ENCODE peak calls at places on chromosomes 2 and 18, in seven cellular contexts. K, V, D, C, O, R and X are unnamed samples.

GRCh38 chr2:68643011-68643873 is at the start of gene PROKR1:
- DNase-seq in C (peak; percentile 22), V (peak; percentile 22), R (peak; percentile 50), D (no peak), O (peak; percentile 69), K (no peak), X (peak; percentile 26)

GRCh38 chr18:21053127-21053526 is 58.5 kb downstream of the ROCK1 start:
- DNase-seq in D (no peak), V (no peak), K (no peak), C (peak; percentile 53), R (no peak), O (no peak), X (no peak)

GRCh38 chr2:240322231-240322955 is 113.1 kb upstream of the GPC1 start:
- DNase-seq in O (no peak), R (peak; percentile 80), K (peak; percentile 62), C (no peak), V (no peak), D (peak; percentile 46), X (no peak)

GRCh38 chr2:239319261-239319661 is 81.6 kb downstream of the HDAC4 start:
- DNase-seq in K (no peak), R (peak; percentile 86), C (no peak), O (peak; percentile 23), V (peak; percentile 47), D (no peak), X (no peak)

GRCh38 chr18:63290456-63291200 is 28.9 kb downstream of the BCL2 start:
- DNase-seq in K (no peak), C (no peak), V (peak; percentile 76), D (no peak), O (peak; percentile 18), R (no peak), X (no peak)

GRCh38 chr18:53909668-53910067 is 314.8 kb downstream of the MBD2 start:
- DNase-seq in V (peak; percentile 44), C (peak; percentile 27), O (no peak), K (no peak), R (no peak), D (no peak), X (no peak)

GRCh38 chr2:119218478-119219064 is 5.1 kb upstream of the STEAP3 start:
- DNase-seq in R (peak; percentile 80), D (peak; percentile 85), O (peak; percentile 63), K (no peak), V (peak; percentile 66), C (peak; percentile 26), X (no peak)

GRCh38 chr18:63292844-63293683 is 26.5 kb downstream of the BCL2 start:
- DNase-seq in D (no peak), O (no peak), C (no peak), V (no peak), K (no peak), R (peak; percentile 70), X (peak; percentile 46)

GRCh38 chr2:109211324-109211723 is 82.3 kb downstream of the SH3RF3 start:
- DNase-seq in R (no peak), V (no peak), D (no peak), K (no peak), C (no peak), O (no peak), X (no peak)

GRCh38 chr18:79624356-79624961 is 55.1 kb upstream of the CTDP1 start:
- DNase-seq in K (peak; percentile 25), R (peak; percentile 15), C (no peak), V (no peak), D (no peak), O (no peak), X (no peak)

GRCh38 chr2:19775315-19775714 is 126.5 kb downstream of the TTC32 start:
- DNase-seq in O (no peak), C (no peak), K (no peak), R (no peak), V (no peak), D (no peak), X (no peak)

GRCh38 chr2:239768907-239769573 is 256.1 kb downstream of the NDUFA10 start:
- DNase-seq in O (no peak), K (peak; percentile 16), C (no peak), R (no peak), V (no peak), D (no peak), X (no peak)

GRCh38 chr18:23268641-23269040 is 133.4 kb downstream of the CABLES1 start:
- DNase-seq in D (no peak), R (no peak), C (no peak), K (no peak), V (no peak), O (no peak), X (no peak)

GRCh38 chr2:99863236-99863913 is 279.0 kb downstream of the AFF3 start:
- DNase-seq in D (no peak), K (no peak), O (no peak), R (no peak), C (no peak), V (no peak), X (no peak)

GRCh38 chr18:21242141-21243040 is at the start of gene GREB1L:
- DNase-seq in O (peak; percentile 87), V (peak; percentile 75), R (peak; percentile 79), K (peak; percentile 73), D (peak; percentile 20), C (peak; percentile 55), X (no peak)

GRCh38 chr18:46754661-46755292 is 2.1 kb downstream of the ST8SIA5 start:
- DNase-seq in R (no peak), O (peak; percentile 42), C (no peak), D (peak; percentile 86), K (no peak), V (peak; percentile 17), X (no peak)
- TF ChIP-seq CTCF in R (peak; percentile 38), O (no peak), C (no peak), D (no peak), K (no peak), V (no peak), X (no peak)

GRCh38 chr2:158894078-158894477 is 74.4 kb upstream of the TANC1 start:
- DNase-seq in O (no peak), V (no peak), K (no peak), C (no peak), R (no peak), D (no peak), X (no peak)

GRCh38 chr2:158890296-158890905 is 78.0 kb upstream of the TANC1 start:
- DNase-seq in D (no peak), R (no peak), O (no peak), K (no peak), V (no peak), C (no peak), X (no peak)

GRCh38 chr2:158893474-158893873 is 75.0 kb upstream of the TANC1 start:
- DNase-seq in D (no peak), K (no peak), V (no peak), R (no peak), C (no peak), O (no peak), X (no peak)

GRCh38 chr2:158893057-158893456 is 75.4 kb upstream of the TANC1 start:
- DNase-seq in K (no peak), V (no peak), D (peak; percentile 68), R (no peak), O (no peak), C (no peak), X (no peak)

GRCh38 chr2:158894572-158894971 is 73.9 kb upstream of the TANC1 start:
- DNase-seq in K (no peak), O (no peak), C (no peak), D (no peak), R (no peak), V (no peak), X (no peak)
- TF ChIP-seq CTCF in K (no peak), O (no peak), C (peak; percentile 12), D (no peak), R (no peak), V (no peak), X (no peak)

DNA sequence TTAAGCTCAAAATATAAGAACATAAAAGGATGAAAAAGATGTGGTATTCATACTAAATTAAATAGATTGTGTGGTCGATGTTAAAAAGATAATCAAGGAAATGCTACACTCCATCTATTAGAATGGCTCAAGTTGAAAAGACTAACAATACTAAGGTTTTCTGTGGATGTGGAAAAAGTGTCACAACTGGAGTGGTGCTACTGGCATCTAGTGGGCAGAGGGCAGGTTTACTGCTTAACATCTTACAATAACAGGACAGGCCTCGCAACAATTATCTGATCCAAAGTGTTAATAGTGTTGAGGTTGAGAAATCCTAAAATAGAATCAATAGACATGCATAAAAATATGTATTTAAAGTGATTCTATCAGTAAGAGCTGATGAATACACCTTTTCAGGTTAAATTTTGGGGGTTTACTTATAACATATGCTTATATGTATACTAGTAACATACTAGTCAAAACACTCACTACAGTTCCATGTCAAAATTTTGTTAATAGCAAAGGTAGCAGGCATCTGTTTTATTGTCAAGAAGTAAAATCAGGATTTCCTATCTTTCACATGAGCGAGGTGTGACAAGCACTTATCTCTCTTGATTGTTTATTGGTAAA is 91.5 kb upstream of the TMEFF2 start:
- DNase-seq in V (peak; percentile 41), D (no peak), K (no peak), C (peak; percentile 53), R (no peak), O (peak; percentile 53), X (no peak)
- TF ChIP-seq CTCF in V (no peak), D (peak; percentile 47), K (peak; percentile 28), C (peak; percentile 52), R (no peak), O (peak; percentile 72), X (no peak)

DNA sequence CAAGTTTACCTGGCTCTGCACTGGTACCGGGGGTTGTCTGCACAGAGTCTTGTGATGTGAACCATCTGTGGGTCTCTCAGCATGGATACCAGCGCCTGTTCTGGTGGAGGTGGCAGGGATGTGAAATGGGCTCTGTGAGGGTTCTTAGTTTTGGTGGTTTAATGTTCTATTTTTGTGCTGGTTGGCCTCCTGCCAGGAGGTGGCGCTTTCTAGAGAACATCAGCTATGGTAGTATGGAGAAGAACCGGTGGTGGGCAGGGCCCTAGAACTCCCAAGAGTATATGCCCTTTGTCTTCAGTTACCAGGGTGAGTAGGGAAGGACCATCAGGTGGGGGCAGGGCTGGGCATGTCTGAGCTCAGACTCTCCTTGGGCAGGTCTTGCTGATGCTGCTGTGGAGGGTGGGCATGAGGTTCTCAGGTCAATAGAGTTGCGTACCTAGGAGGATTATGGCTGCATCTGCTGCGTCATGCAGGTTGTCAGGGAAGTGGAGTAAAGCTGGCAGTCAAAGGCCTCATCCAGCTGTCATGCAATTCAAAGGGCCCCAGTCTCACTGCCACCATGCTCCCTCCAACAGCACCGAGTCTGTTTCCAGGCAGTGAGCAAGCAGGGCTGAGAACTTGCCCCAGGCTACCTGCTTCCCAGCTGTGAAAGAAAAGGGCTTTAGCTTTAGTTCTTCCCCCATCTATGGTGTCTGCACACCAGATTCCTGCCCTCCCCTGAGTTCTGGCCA is 278.0 kb downstream of the METTL4 start:
- DNase-seq in V (no peak), C (peak; percentile 3), O (no peak), K (no peak), R (no peak), D (no peak), X (no peak)
- TF ChIP-seq CTCF in V (no peak), C (no peak), O (no peak), K (no peak), R (no peak), D (no peak), X (no peak)